ENCODE peak calls at places on chromosomes 7 and 10, in ten cellular contexts. W is left ventricle myocardium inferior; B is CD8-positive, alpha-beta memory T cell; Z is HepG2; D is endodermal cell; A is tibial nerve; E is HCT116; Y is Peyer's patch; X is Karpas-422; M is fibroblast of lung. S is an unnamed sample. For H3K4me1, the result is how much of the 10 kb centered on the place peaks cover.

GRCh38 chr10:62082729-62083412 is 181.4 kb downstream of the ARID5B start:
- DNase-seq in M (peak), B (peak), E (no peak), D (no peak), X (peak), A (no peak), W (no peak), Z (peak), Y (no peak), S (no peak)

GRCh38 chr10:16957038-16957437 is 139.8 kb upstream of the RSU1 start:
- DNase-seq in A (no peak), W (no peak), B (no peak), Z (no peak), E (no peak), X (no peak), Y (no peak), D (no peak), M (no peak), S (no peak)

GRCh38 chr7:81603-82342 is 110.6 kb upstream of the FAM20C start:
- DNase-seq in D (no peak), Z (no peak), E (no peak), Y (peak), W (no peak), B (no peak), M (no peak), A (no peak), X (no peak), S (peak)

GRCh38 chr7:124403112-124403511 is 362.5 kb downstream of the GPR37 start:
- DNase-seq in Y (no peak), X (no peak), A (no peak), W (no peak), M (no peak), Z (no peak), D (no peak), B (no peak), E (no peak), S (no peak)

GRCh38 chr10:64503429-64503828 is 982.2 kb downstream of the REEP3 start:
- DNase-seq in B (no peak), W (no peak), Z (no peak), X (no peak), E (no peak), Y (no peak), A (no peak), M (peak), D (no peak), S (no peak)

GRCh38 chr10:94138391-94138790 is 144.7 kb downstream of the PLCE1 start:
- DNase-seq in W (no peak), Z (no peak), E (no peak), D (no peak), A (no peak), X (no peak), Y (no peak), M (peak), B (no peak), S (no peak)

GRCh38 chr10:1549591-1550290 is 187.6 kb downstream of the ADARB2 start:
- DNase-seq in A (no peak), X (no peak), Z (no peak), E (no peak), W (no peak), M (no peak), B (no peak), Y (no peak), D (no peak), S (peak)

GRCh38 chr7:590731-591551 is 71.3 kb upstream of the PDGFA start:
- DNase-seq in W (no peak), Z (no peak), D (no peak), E (no peak), Y (no peak), B (no peak), A (no peak), X (no peak), M (peak), S (no peak)

GRCh38 chr10:72254891-72255568 is 18.7 kb upstream of the DDIT4 start:
- DNase-seq in X (no peak), E (no peak), W (peak), D (peak), M (peak), Y (peak), B (peak), Z (no peak), A (peak), S (peak)

GRCh38 chr7:130695840-130696239 is 9.5 kb upstream of the TSGA13 start:
- DNase-seq in B (no peak), W (no peak), Z (peak), M (peak), E (peak), A (no peak), X (peak), Y (no peak), D (no peak), S (no peak)

GRCh38 chr10:43971306-43971705 is 322.6 kb upstream of the ZNF32 start:
- DNase-seq in W (no peak), Z (no peak), A (no peak), D (no peak), M (no peak), Y (no peak), E (no peak), X (no peak), B (no peak), S (no peak)

GRCh38 chr7:102413611-102414010 is 17.4 kb downstream of the PRKRIP1 start:
- DNase-seq in Z (no peak), D (no peak), X (no peak), A (no peak), Y (no peak), B (no peak), E (no peak), W (no peak), M (no peak), S (no peak)

GRCh38 chr7:24965831-24966708 is 13.9 kb downstream of the OSBPL3 start:
- DNase-seq in M (no peak), D (peak), Z (no peak), E (no peak), W (peak), A (peak), B (peak), Y (peak), X (no peak), S (no peak)

GRCh38 chr10:44280615-44281014 is 104.3 kb downstream of the CXCL12 start:
- DNase-seq in X (no peak), W (no peak), D (peak), M (no peak), Z (no peak), A (peak), B (no peak), Y (no peak), E (no peak), S (peak)

GRCh38 chr10:91980319-91980718 is 56.7 kb downstream of the BTAF1 start:
- DNase-seq in E (no peak), D (no peak), M (no peak), B (no peak), Y (no peak), W (no peak), X (no peak), Z (no peak), A (no peak), S (no peak)

GRCh38 chr7:110317699-110318265 is 773.1 kb upstream of the LRRN3 start:
- DNase-seq in E (peak), M (peak), X (no peak), W (no peak), Z (peak), A (no peak), B (no peak), Y (no peak), D (no peak), S (no peak)

GRCh38 chr10:79379512-79380124 is 32.3 kb downstream of the PPIF start:
- DNase-seq in D (peak), Z (no peak), A (no peak), M (no peak), E (no peak), X (no peak), Y (peak), W (no peak), B (no peak), S (peak)

GRCh38 chr7:139681463-139681755 is 96.4 kb downstream of the HIPK2 start:
- DNase-seq in Z (no peak), W (no peak), Y (no peak), E (peak), D (no peak), A (no peak), M (no peak), B (no peak), X (no peak), S (no peak)

GRCh38 chr7:25025218-25025671 is 45.3 kb upstream of the OSBPL3 start:
- DNase-seq in D (no peak), Z (peak), A (no peak), W (no peak), X (no peak), B (no peak), M (peak), Y (no peak), E (no peak), S (no peak)

GRCh38 chr7:144670251-144670650 is 165.6 kb downstream of the TPK1 start:
- DNase-seq in Z (no peak), Y (no peak), X (peak), M (peak), E (peak), D (no peak), A (no peak), W (no peak), B (no peak), S (no peak)

GRCh38 chr7:2034291-2035201 is 198.2 kb downstream of the MAD1L1 start:
- DNase-seq in E (no peak), Y (no peak), Z (peak), M (no peak), X (no peak), B (no peak), W (peak), D (no peak), A (no peak), S (peak)

GRCh38 chr10:112962343-112962742 is 12.3 kb downstream of the TCF7L2 start:
- DNase-seq in M (no peak), E (no peak), Y (no peak), X (no peak), A (no peak), D (no peak), Z (no peak), B (no peak), W (no peak), S (peak)

GRCh38 chr7:43385309-43385680 is 197.6 kb upstream of the STK17A start:
- DNase-seq in A (no peak), D (no peak), E (no peak), Y (no peak), Z (no peak), W (no peak), B (no peak), M (no peak), X (no peak), S (no peak)

GRCh38 chr10:122112625-122113160 is 123.7 kb downstream of the TACC2 start:
- DNase-seq in W (peak), Z (peak), E (peak), D (peak), M (peak), Y (peak), A (peak), B (no peak), X (no peak), S (peak)

GRCh38 chr10:103672345-103672744 is 178.8 kb downstream of the NEURL1 start:
- DNase-seq in W (no peak), Z (no peak), M (no peak), D (no peak), X (no peak), B (no peak), A (no peak), E (no peak), Y (no peak), S (no peak)

GRCh38 chr10:87973635-87974034 is 110.2 kb downstream of the PTEN start:
- DNase-seq in Y (no peak), B (no peak), Z (no peak), M (peak), E (no peak), X (no peak), D (no peak), W (no peak), A (no peak), S (no peak)

GRCh38 chr10:52539463-52539862 is 225.4 kb downstream of the DKK1 start:
- DNase-seq in M (no peak), B (no peak), A (no peak), D (peak), E (peak), Z (no peak), Y (no peak), W (no peak), X (no peak), S (no peak)

GRCh38 chr10:27240212-27240890 is at the start of gene ACBD5:
- DNase-seq in X (peak), B (peak), A (peak), E (no peak), Z (peak), W (peak), M (peak), Y (peak), D (peak), S (peak)

GRCh38 chr10:132627736-132628512 is 90.3 kb downstream of the INPP5A start:
- DNase-seq in X (no peak), Y (peak), A (no peak), Z (no peak), M (peak), E (no peak), B (no peak), W (peak), D (no peak), S (peak)

GRCh38 chr7:10874666-10875065 is 99.0 kb upstream of the PHF14 start:
- DNase-seq in M (no peak), Y (no peak), Z (peak), B (no peak), E (no peak), A (no peak), X (no peak), D (no peak), W (no peak), S (no peak)

GRCh38 chr7:133051066-133051465 is 30.8 kb downstream of the CHCHD3 start:
- DNase-seq in D (no peak), Z (no peak), X (peak), M (peak), Y (no peak), B (no peak), W (no peak), E (no peak), A (no peak), S (no peak)

GRCh38 chr7:75879771-75880184 is 944 bp downstream of the RHBDD2 start:
- DNase-seq in B (peak), A (no peak), Y (no peak), M (peak), E (no peak), D (no peak), X (peak), W (no peak), Z (no peak), S (no peak)
- H3K27ac ChIP-seq in B (peak), A (peak), Y (peak), M (peak), E (peak), D (no peak), X (peak), W (peak), Z (peak), S (no peak)

DNA sequence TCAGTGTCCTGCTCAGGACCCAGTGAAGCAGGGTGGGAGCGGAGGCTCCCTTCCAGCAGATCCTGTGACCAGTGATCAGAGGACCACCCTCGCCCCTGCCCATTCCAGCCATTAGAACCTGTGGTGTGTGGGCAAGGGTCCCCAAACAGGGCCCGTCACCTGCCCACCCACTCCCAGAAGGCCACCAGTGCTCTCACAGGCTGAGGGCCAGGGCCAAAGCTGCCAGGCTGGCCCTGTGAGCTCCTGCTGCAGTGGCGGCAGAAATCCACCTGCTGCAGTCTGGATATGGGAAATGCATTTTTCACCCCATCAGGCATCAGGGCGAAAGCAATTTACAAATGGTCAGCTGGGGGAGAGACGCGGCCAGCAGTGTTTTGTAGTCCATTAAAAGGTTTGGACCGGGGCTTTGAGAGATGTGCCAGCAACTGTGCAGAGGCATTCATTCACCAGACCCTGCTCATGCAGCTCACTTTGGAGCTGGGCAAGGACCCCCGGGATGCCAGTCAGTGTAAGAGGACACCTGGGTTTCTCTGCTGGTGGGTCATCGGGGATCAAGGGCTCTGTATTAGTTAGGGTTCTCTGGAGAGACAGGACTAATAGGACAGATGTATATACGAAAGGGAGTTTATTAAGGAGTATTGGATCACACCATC is 75.2 kb upstream of the PRLHR start:
- DNase-seq in Y (no peak), X (no peak), W (no peak), Z (no peak), E (no peak), A (no peak), D (no peak), M (no peak), B (no peak), S (peak)
- H3K4me1 ChIP-seq in Y (under half), X (under half), W (under half), Z (under half), E (under half), A (under half), D (under half), M (under half), B (under half), S (under half)

GRCh38 chr10:10397906-10398305 is 619.8 kb upstream of the CELF2 start:
- DNase-seq in B (no peak), M (no peak), Z (no peak), Y (no peak), A (no peak), D (no peak), E (no peak), W (no peak), X (no peak), S (no peak)

DNA sequence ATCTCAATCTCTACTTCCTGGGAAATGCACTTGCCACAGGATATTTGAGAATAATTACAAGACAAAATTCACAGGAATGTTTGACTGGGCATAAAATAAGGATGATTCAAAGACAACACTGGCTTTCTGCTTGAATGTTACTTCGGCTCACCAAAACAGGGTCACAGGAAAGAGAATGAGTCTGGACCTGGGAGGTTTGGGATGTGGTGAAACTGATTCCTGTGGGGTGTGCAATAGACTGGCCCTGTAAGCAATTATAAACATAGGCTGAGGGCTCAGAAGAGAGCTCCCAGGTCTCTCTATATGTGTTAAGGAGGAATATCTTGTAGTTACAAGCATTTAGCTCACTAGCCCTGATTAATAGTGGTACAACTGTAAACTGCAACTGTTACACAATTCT is 613.9 kb upstream of the CELF2 start:
- DNase-seq in D (no peak), Y (no peak), W (no peak), E (no peak), M (peak), A (no peak), X (no peak), B (no peak), Z (no peak), S (no peak)
- H3K27ac ChIP-seq in D (no peak), Y (no peak), W (no peak), E (no peak), M (no peak), A (no peak), X (no peak), B (no peak), Z (no peak), S (no peak)

GRCh38 chr7:135666156-135666555 is 3.8 kb downstream of the STMP1 start:
- DNase-seq in M (no peak), Z (peak), Y (no peak), W (no peak), E (no peak), A (no peak), X (no peak), D (no peak), B (no peak), S (no peak)
- H3K4me1 ChIP-seq in M (under half), Z (under half), Y (under half), W (half or more), E (under half), A (under half), X (half or more), D (under half), B (under half), S (under half)

GRCh38 chr7:26346611-26347200 is 55.0 kb downstream of the SNX10 start:
- DNase-seq in Z (no peak), X (no peak), W (no peak), D (no peak), A (no peak), E (peak), B (no peak), M (no peak), Y (no peak), S (no peak)
- H3K27ac ChIP-seq in Z (peak), X (no peak), W (no peak), D (no peak), A (no peak), E (peak), B (no peak), M (no peak), Y (no peak), S (no peak)

GRCh38 chr7:37784015-37784414 is 64.4 kb upstream of the NME8 start:
- DNase-seq in Y (no peak), M (no peak), E (no peak), Z (no peak), X (no peak), D (no peak), W (no peak), A (no peak), B (no peak), S (no peak)

GRCh38 chr7:37782166-37782565 is 66.2 kb upstream of the NME8 start:
- DNase-seq in B (no peak), W (no peak), D (no peak), E (no peak), M (no peak), Z (no peak), X (no peak), Y (no peak), A (no peak), S (no peak)

DNA sequence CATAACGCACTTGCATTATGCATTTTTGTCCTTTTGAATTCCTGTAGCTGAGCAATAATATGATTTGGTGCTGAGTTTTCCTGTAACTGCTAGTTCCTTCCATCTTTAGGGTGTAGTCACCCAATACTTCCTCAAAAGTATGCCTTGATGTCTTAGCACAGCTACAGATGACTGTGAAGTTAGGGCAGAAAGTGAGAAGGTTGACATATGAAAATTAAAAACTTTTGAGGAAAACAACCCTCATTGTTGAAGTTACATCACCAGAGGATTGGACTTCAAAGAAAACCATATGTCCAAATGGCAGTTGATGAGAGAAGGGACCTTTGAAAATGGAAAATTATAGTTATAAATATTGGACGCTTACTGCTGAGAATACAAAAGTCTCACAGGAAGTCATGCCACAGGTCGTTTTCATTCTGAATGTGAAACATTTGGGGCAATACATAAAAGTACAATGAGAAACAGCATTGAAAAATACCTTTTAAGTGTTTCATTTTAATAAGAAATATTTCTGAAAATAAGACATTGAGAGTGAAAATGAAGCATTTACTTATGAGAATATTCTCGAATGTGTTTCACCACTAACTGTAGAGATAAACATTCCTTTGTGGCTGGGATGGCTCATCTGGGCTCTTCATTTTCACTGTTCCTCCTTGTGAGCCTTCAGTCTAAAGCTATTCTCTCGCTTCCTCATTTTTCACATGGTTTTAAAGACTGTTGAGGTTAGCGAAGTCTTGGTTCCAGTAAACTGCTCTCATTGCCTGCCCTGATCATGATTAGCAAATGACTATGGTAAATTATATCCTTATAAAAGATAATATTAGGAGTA is 61.4 kb upstream of the NME8 start:
- DNase-seq in B (no peak), W (no peak), X (peak), Z (no peak), M (no peak), A (no peak), Y (no peak), E (no peak), D (no peak), S (no peak)
- H3K4me1 ChIP-seq in B (under half), W (under half), X (under half), Z (under half), M (under half), A (under half), Y (under half), E (under half), D (under half), S (under half)

GRCh38 chr10:124105045-124105444 is 11.6 kb upstream of the CHST15 start:
- DNase-seq in B (no peak), Y (no peak), W (no peak), M (no peak), X (no peak), A (no peak), E (no peak), Z (no peak), D (no peak), S (no peak)
- H3K27ac ChIP-seq in B (no peak), Y (no peak), W (no peak), M (no peak), X (no peak), A (peak), E (no peak), Z (no peak), D (no peak), S (peak)

GRCh38 chr10:96295475-96295874 is 8.8 kb upstream of the DNTT start:
- DNase-seq in M (no peak), D (no peak), A (no peak), B (no peak), Y (no peak), X (no peak), E (no peak), Z (no peak), W (no peak), S (no peak)
- H3K4me1 ChIP-seq in M (under half), D (under half), A (under half), B (under half), Y (under half), X (under half), E (under half), Z (under half), W (under half), S (under half)